ENCODE peak calls at places on chromosomes 4 and X, in eight cellular contexts. P is amniotic stem cell; V is DMS153; T is tibial nerve; A is ovary; Z is activated T-cell treated with anti-CD3 and anti-CD28 coated beads, Interleukin-2, amount 50 U/mL, for 72 hours; W is iPS-NIHi11; I is pancreas. Q is an unnamed sample.
A peak's percentile ranks its signal among the peaks of the same experiment; 100 is the strongest.

GRCh38 chr4:37793562-37793961 is 32.9 kb upstream of the PGM2 start:
- DNase-seq in Z (peak; percentile 12), T (no peak), V (no peak), A (no peak), P (no peak), I (no peak), W (no peak), Q (peak; percentile 77)

GRCh38 chr4:1055721-1056590 is 44.5 kb downstream of the FGFRL1 start:
- DNase-seq in A (peak; percentile 66), Z (peak; percentile 84), T (no peak), P (no peak), I (peak; percentile 46), V (no peak), W (no peak), Q (no peak)

GRCh38 chr4:170769857-170770256 is 680.1 kb upstream of the AADAT start:
- DNase-seq in A (no peak), I (no peak), T (no peak), Z (no peak), P (no peak), V (no peak), W (no peak), Q (no peak)

GRCh38 chrX:49282647-49283011 is 13.0 kb downstream of the PPP1R3F start:
- DNase-seq in V (no peak), P (no peak), A (peak; percentile 46), Z (no peak), T (no peak), W (peak; percentile 18), I (no peak), Q (no peak)

GRCh38 chr4:74948279-74948678 is 15.4 kb downstream of the PARM1 start:
- DNase-seq in Z (no peak), T (no peak), W (no peak), P (no peak), A (no peak), V (no peak), I (no peak), Q (no peak)

GRCh38 chr4:2417765-2418651 is at the start of gene ZFYVE28:
- DNase-seq in T (no peak), Z (peak; percentile 22), A (no peak), W (no peak), I (peak; percentile 70), V (no peak), P (no peak), Q (peak; percentile 33)

GRCh38 chrX:103063191-103063845 is 653 bp downstream of the BEX1 start:
- DNase-seq in T (no peak), P (no peak), V (no peak), A (peak; percentile 15), Z (no peak), W (peak; percentile 40), I (no peak), Q (peak; percentile 24)

GRCh38 chr4:148649669-148650331 is 207.6 kb upstream of the NR3C2 start:
- DNase-seq in P (no peak), A (no peak), T (no peak), Z (no peak), V (no peak), I (no peak), W (no peak), Q (no peak)

GRCh38 chr4:169253087-169253675 is 17.6 kb downstream of the SH3RF1 start:
- DNase-seq in T (no peak), P (no peak), A (no peak), W (no peak), I (no peak), Z (no peak), V (no peak), Q (no peak)

GRCh38 chr4:55321707-55322264 is 24.3 kb upstream of the SRD5A3 start:
- DNase-seq in I (no peak), Z (peak; percentile 74), A (peak; percentile 80), T (peak; percentile 97), P (peak; percentile 74), W (peak; percentile 59), V (peak; percentile 69), Q (no peak)

GRCh38 chrX:84155938-84156337 is 32.1 kb downstream of the RPS6KA6 start:
- DNase-seq in I (no peak), W (no peak), V (no peak), Z (no peak), A (no peak), T (no peak), P (peak; percentile 6), Q (no peak)

GRCh38 chr4:141275834-141276233 is 55.1 kb downstream of the ZNF330 start:
- DNase-seq in W (no peak), I (no peak), P (peak; percentile 65), T (no peak), A (no peak), Z (no peak), V (no peak), Q (no peak)

GRCh38 chr4:136124251-136124745 is 1408.0 kb downstream of the PCDH18 start:
- DNase-seq in P (no peak), I (no peak), A (no peak), W (no peak), Z (no peak), V (no peak), T (no peak), Q (no peak)

GRCh38 chrX:12446342-12447075 is 308.2 kb downstream of the FRMPD4 start:
- DNase-seq in P (no peak), A (no peak), V (no peak), I (no peak), W (no peak), T (no peak), Z (no peak), Q (no peak)

GRCh38 chrX:145694048-145694447 is 123.6 kb upstream of the SLITRK2 start:
- DNase-seq in I (no peak), V (no peak), T (no peak), A (no peak), W (no peak), Z (no peak), P (no peak), Q (no peak)

GRCh38 chrX:52979568-52979967 is 21.2 kb upstream of the FAM156A start:
- DNase-seq in V (no peak), Z (no peak), W (no peak), I (no peak), A (no peak), T (no peak), P (no peak), Q (no peak)

GRCh38 chr4:151043803-151044535 is 28.9 kb upstream of the LRBA start:
- DNase-seq in A (no peak), V (no peak), P (no peak), W (no peak), Z (no peak), T (no peak), I (no peak), Q (no peak)

GRCh38 chr4:185792384-185793146 is 19.4 kb downstream of the SORBS2 start:
- DNase-seq in Z (no peak), I (no peak), A (no peak), V (peak; percentile 11), P (peak; percentile 80), T (peak; percentile 22), W (peak; percentile 21), Q (peak; percentile 83)

GRCh38 chrX:152813211-152813610 is 17.3 kb downstream of the CETN2 start:
- DNase-seq in A (no peak), W (no peak), T (no peak), I (no peak), Z (no peak), P (no peak), V (no peak), Q (no peak)

GRCh38 chrX:111515298-111515697 is 3.9 kb downstream of the SERTM2 start:
- DNase-seq in V (no peak), A (no peak), I (no peak), Z (no peak), T (no peak), W (no peak), P (no peak), Q (no peak)

GRCh38 chr4:154014401-154015105 is 225.7 kb upstream of the SFRP2 start:
- DNase-seq in T (no peak), Z (no peak), A (no peak), P (no peak), I (no peak), W (no peak), V (no peak), Q (no peak)

GRCh38 chrX:31070057-31070468 is 1.8 kb downstream of the FTHL17 start:
- DNase-seq in W (no peak), P (no peak), I (no peak), V (no peak), T (no peak), Z (peak; percentile 25), A (no peak), Q (no peak)

GRCh38 chr4:137370206-137370633 is 162.1 kb downstream of the PCDH18 start:
- DNase-seq in A (no peak), V (no peak), Z (no peak), T (no peak), P (no peak), I (no peak), W (no peak), Q (no peak)

GRCh38 chrX:41559662-41560061 is 112.5 kb downstream of the NYX start:
- DNase-seq in Z (peak; percentile 29), V (no peak), T (peak; percentile 4), I (no peak), W (no peak), A (peak; percentile 54), P (no peak), Q (no peak)

GRCh38 chr4:95546866-95547707 is 1.7 kb downstream of the UNC5C start:
- DNase-seq in P (no peak), V (no peak), W (no peak), Z (no peak), A (no peak), I (no peak), T (no peak), Q (no peak)

GRCh38 chr4:184444953-184445309 is 29.4 kb downstream of the IRF2 start:
- DNase-seq in V (no peak), A (no peak), I (no peak), Z (peak; percentile 40), P (no peak), W (no peak), T (no peak), Q (no peak)

GRCh38 chr4:153440475-153440874 is 25.7 kb upstream of the TMEM131L start:
- DNase-seq in T (no peak), I (no peak), W (no peak), Z (no peak), P (no peak), V (no peak), A (no peak), Q (no peak)

GRCh38 chr4:15656038-15656470 is 897 bp upstream of the FBXL5 start:
- DNase-seq in Z (no peak), W (peak; percentile 8), I (no peak), A (no peak), T (peak; percentile 12), V (peak; percentile 37), P (no peak), Q (no peak)

GRCh38 chrX:37454537-37455285 is 105.5 kb downstream of the PRRG1 start:
- DNase-seq in T (no peak), W (peak; percentile 29), V (no peak), P (no peak), I (no peak), A (no peak), Z (no peak), Q (no peak)

GRCh38 chr4:189143255-189143654 is 797.4 kb upstream of the FRG1 start:
- DNase-seq in P (peak; percentile 4), V (peak; percentile 87), T (no peak), I (no peak), W (no peak), Z (no peak), A (no peak), Q (peak; percentile 80)

GRCh38 chr4:104860227-104861123 is 286.2 kb upstream of the TET2 start:
- DNase-seq in A (peak; percentile 63), Z (peak; percentile 50), P (peak; percentile 11), I (no peak), V (peak; percentile 71), W (peak; percentile 64), T (peak; percentile 83), Q (peak; percentile 35)

GRCh38 chr4:38315296-38315695 is 348.7 kb upstream of the KLF3 start:
- DNase-seq in T (no peak), P (no peak), V (no peak), Z (no peak), W (no peak), A (no peak), I (no peak), Q (no peak)

GRCh38 chr4:76781698-76782595 is 116.0 kb downstream of the SOWAHB start:
- DNase-seq in A (no peak), Z (no peak), V (peak; percentile 72), W (peak; percentile 28), I (no peak), T (no peak), P (peak; percentile 74), Q (no peak)

GRCh38 chr4:168845897-168846296 is 164.2 kb downstream of the CBR4 start:
- DNase-seq in P (no peak), T (no peak), V (peak; percentile 3), A (no peak), I (no peak), Z (no peak), W (no peak), Q (no peak)

Q was measured in T47D.